ENCODE peak calls at places on chromosomes 1 and 21, in six cellular contexts. B is HEK293T; Q is stimulated activated naive B cell treated with anti-CD40 and anti-IgM and Interleukin-4, amounts not matched to agents 10 μg/mL and 1 μg/mL and 100 μg/mL, for 72 hours; I is OCI-M1; N is Daoy; Y is tibial artery. M is an unnamed sample.
A peak's percentile ranks its signal among the peaks of the same experiment; 100 is the strongest.

GRCh38 chr1:204116539-204116938 is 35.3 kb downstream of the ETNK2 start:
- DNase-seq in B (no peak), Q (no peak), Y (no peak), N (no peak), I (no peak), M (no peak)

GRCh38 chr1:154582885-154583284 is 15.3 kb downstream of the CHRNB2 start:
- DNase-seq in B (no peak), N (no peak), Y (peak; percentile 35), Q (no peak), I (no peak), M (no peak)

GRCh38 chr1:239979469-239979868 is 112.2 kb upstream of the FMN2 start:
- DNase-seq in Y (no peak), Q (no peak), I (no peak), N (no peak), B (no peak), M (no peak)

GRCh38 chr1:233904979-233905415 is 521 bp downstream of the SLC35F3 start:
- DNase-seq in N (peak; percentile 62), Y (no peak), Q (no peak), I (no peak), B (no peak), M (no peak)

GRCh38 chr1:100299521-100300222 is 33.7 kb downstream of the RTCA start:
- DNase-seq in Y (no peak), Q (no peak), I (peak; percentile 20), B (no peak), N (no peak), M (no peak)

GRCh38 chr21:30194701-30195299 is 21.1 kb downstream of the CLDN8 start:
- DNase-seq in N (peak; percentile 50), Q (no peak), Y (no peak), B (peak; percentile 22), I (peak; percentile 77), M (peak; percentile 4)

GRCh38 chr21:41362605-41363369 is 960 bp downstream of the MX2 start:
- DNase-seq in Y (no peak), N (no peak), Q (no peak), B (no peak), I (no peak), M (no peak)

GRCh38 chr1:89757532-89757931 is 63.3 kb upstream of the LRRC8D start:
- DNase-seq in Y (no peak), N (peak; percentile 15), Q (peak; percentile 34), B (no peak), I (peak; percentile 62), M (no peak)

GRCh38 chr1:150282558-150282958 is 204 bp downstream of the CIART start:
- DNase-seq in Y (no peak), I (no peak), N (no peak), B (no peak), Q (no peak), M (no peak)

GRCh38 chr1:30706528-30706927 is 16.9 kb downstream of the MATN1 start:
- DNase-seq in N (no peak), I (peak; percentile 17), B (no peak), Q (no peak), Y (peak; percentile 80), M (no peak)

GRCh38 chr1:22526098-22526497 is 37.2 kb upstream of the EPHA8 start:
- DNase-seq in Y (no peak), Q (no peak), I (no peak), N (no peak), B (no peak), M (no peak)

GRCh38 chr21:32712043-32712442 is 15.8 kb downstream of the SYNJ1 start:
- DNase-seq in N (no peak), I (peak; percentile 30), Q (peak; percentile 65), B (no peak), Y (no peak), M (peak; percentile 29)

M was measured in astrocyte of the cerebellum.